ENCODE peak calls at places on chromosomes 2 and 18, in six cellular contexts. N, E, Q, T, C and V are unnamed samples.
A peak's percentile ranks its signal among the peaks of the same experiment; 100 is the strongest.

GRCh38 chr2:240467149-240467642 is 31.7 kb downstream of the GPC1 start:
- DNase-seq in N (no peak), E (peak; percentile 19), Q (no peak), T (no peak), C (no peak), V (peak; percentile 3)

GRCh38 chr2:176997074-176997791 is 215.4 kb upstream of the HNRNPA3 start:
- DNase-seq in N (no peak), E (no peak), Q (peak; percentile 54), T (no peak), C (no peak), V (no peak)

GRCh38 chr18:62328775-62329525 is 3.8 kb downstream of the TNFRSF11A start:
- DNase-seq in N (no peak), E (no peak), Q (no peak), T (no peak), C (no peak), V (no peak)

GRCh38 chr2:150621800-150622199 is 134.3 kb upstream of the RND3 start:
- DNase-seq in N (no peak), E (no peak), Q (peak; percentile 54), T (no peak), C (no peak), V (no peak)

GRCh38 chr2:39094717-39095363 is 26.0 kb downstream of the SOS1 start:
- DNase-seq in N (no peak), E (no peak), Q (peak; percentile 68), T (no peak), C (no peak), V (no peak)

GRCh38 chr2:75547345-75548035 is 13.2 kb downstream of the EVA1A start:
- DNase-seq in N (no peak), E (no peak), Q (peak; percentile 49), T (no peak), C (no peak), V (no peak)

GRCh38 chr18:56831988-56832387 is 180.8 kb downstream of the WDR7 start:
- DNase-seq in N (no peak), E (no peak), Q (peak; percentile 2), T (no peak), C (no peak), V (no peak)

GRCh38 chr2:84694088-84694622 is 177.9 kb downstream of the DNAH6 start:
- DNase-seq in N (no peak), E (no peak), Q (no peak), T (no peak), C (no peak), V (no peak)

GRCh38 chr18:24136967-24137373 is 1.9 kb upstream of the CABYR start:
- DNase-seq in N (no peak), E (no peak), Q (no peak), T (no peak), C (no peak), V (no peak)

GRCh38 chr2:62501059-62501458 is 4.9 kb downstream of the TMEM17 start:
- DNase-seq in N (no peak), E (no peak), Q (no peak), T (no peak), C (no peak), V (no peak)

GRCh38 chr18:23380817-23381216 is 72.3 kb upstream of the RIOK3 start:
- DNase-seq in N (no peak), E (no peak), Q (peak; percentile 57), T (peak; percentile 89), C (no peak), V (no peak)

GRCh38 chr18:25814841-25815458 is 275.5 kb downstream of the SS18 start:
- DNase-seq in N (no peak), E (no peak), Q (no peak), T (no peak), C (no peak), V (no peak)

GRCh38 chr2:234913208-234913626 is 38.6 kb upstream of the SH3BP4 start:
- DNase-seq in N (peak; percentile 34), E (no peak), Q (no peak), T (no peak), C (no peak), V (no peak)

GRCh38 chr2:226763320-226763719 is 36.3 kb downstream of the IRS1 start:
- DNase-seq in N (no peak), E (no peak), Q (no peak), T (no peak), C (no peak), V (no peak)

GRCh38 chr18:24138281-24138883 is 480 bp upstream of the CABYR start:
- DNase-seq in N (no peak), E (no peak), Q (peak; percentile 21), T (no peak), C (no peak), V (no peak)

GRCh38 chr2:70094978-70095832 is 7.9 kb downstream of the PCBP1 start:
- DNase-seq in N (no peak), E (peak; percentile 28), Q (peak; percentile 64), T (no peak), C (peak; percentile 82), V (no peak)

GRCh38 chr2:18719978-18720775 is 130.8 kb upstream of the NT5C1B start:
- DNase-seq in N (no peak), E (no peak), Q (peak; percentile 79), T (no peak), C (no peak), V (no peak)

GRCh38 chr2:209094221-209094620 is 329.6 kb upstream of the MAP2 start:
- DNase-seq in N (no peak), E (no peak), Q (no peak), T (no peak), C (no peak), V (no peak)

GRCh38 chr2:237765875-237766274 is 32.7 kb upstream of the RBM44 start:
- DNase-seq in N (no peak), E (no peak), Q (no peak), T (no peak), C (no peak), V (no peak)

GRCh38 chr2:121172456-121172855 is 112.5 kb downstream of the TFCP2L1 start:
- DNase-seq in N (no peak), E (no peak), Q (no peak), T (no peak), C (no peak), V (no peak)

GRCh38 chr2:27776097-27776496 is 4.6 kb downstream of the MRPL33 start:
- DNase-seq in N (no peak), E (peak; percentile 60), Q (peak; percentile 62), T (no peak), C (no peak), V (peak; percentile 37)

GRCh38 chr2:54983345-54984235 is 66.7 kb downstream of the RTN4 start:
- DNase-seq in N (no peak), E (no peak), Q (peak; percentile 41), T (no peak), C (no peak), V (no peak)

GRCh38 chr18:9867454-9867732 is 18.4 kb upstream of the TXNDC2 start:
- DNase-seq in N (no peak), E (no peak), Q (no peak), T (no peak), C (no peak), V (no peak)

GRCh38 chr2:202824901-202825300 is 46.7 kb downstream of the ICA1L start:
- DNase-seq in N (no peak), E (no peak), Q (no peak), T (no peak), C (no peak), V (no peak)

GRCh38 chr2:70643715-70644114 is 90.1 kb upstream of the TGFA start:
- DNase-seq in N (peak; percentile 39), E (no peak), Q (peak; percentile 14), T (peak; percentile 65), C (no peak), V (no peak)